ENCODE peak calls at places on chromosomes 13 and 19, in four cellular contexts. One of them, this sample, is unnamed.
A peak's percentile ranks its signal among the peaks of the same experiment; 100 is the strongest.

GRCh38 chr13:102839462-102839861 is 6.4 kb upstream of the ERCC5 start:
- DNase-seq in K562: no peak
- DNase-seq in SK-N-SH: no peak
- DNase-seq in GM12878: no peak
- DNase-seq in this sample: no peak

GRCh38 chr19:46480409-46480808 is 9.0 kb upstream of the PNMA8A start:
- DNase-seq in K562: no peak
- DNase-seq in SK-N-SH: no peak
- DNase-seq in GM12878: no peak
- DNase-seq in this sample: no peak

GRCh38 chr19:40718774-40719391 is 2.0 kb downstream of the ITPKC start:
- DNase-seq in K562: peak; percentile 62
- DNase-seq in SK-N-SH: no peak
- DNase-seq in GM12878: peak; percentile 8
- DNase-seq in this sample: peak; percentile 52

GRCh38 chr19:11288349-11288748 is 7.6 kb upstream of the TSPAN16 start:
- DNase-seq in K562: no peak
- DNase-seq in SK-N-SH: peak; percentile 49
- DNase-seq in GM12878: no peak
- DNase-seq in this sample: no peak

GRCh38 chr19:38619361-38620174 is 580 bp downstream of the EIF3K start:
- DNase-seq in K562: no peak
- DNase-seq in SK-N-SH: no peak
- DNase-seq in GM12878: no peak
- DNase-seq in this sample: no peak

GRCh38 chr13:24220086-24220703 is 59.7 kb downstream of the SPATA13 start:
- DNase-seq in K562: peak; percentile 38
- DNase-seq in SK-N-SH: peak; percentile 77
- DNase-seq in GM12878: no peak
- DNase-seq in this sample: peak; percentile 25

GRCh38 chr13:95099541-95099940 is 201.7 kb downstream of the ABCC4 start:
- DNase-seq in K562: no peak
- DNase-seq in SK-N-SH: no peak
- DNase-seq in GM12878: no peak
- DNase-seq in this sample: no peak

GRCh38 chr19:11530432-11530831 is 1.5 kb upstream of the ECSIT start:
- DNase-seq in K562: peak; percentile 85
- DNase-seq in SK-N-SH: peak; percentile 89
- DNase-seq in GM12878: no peak
- DNase-seq in this sample: peak; percentile 81

GRCh38 chr19:6376512-6377193 is 920 bp upstream of the PSPN start:
- DNase-seq in K562: no peak
- DNase-seq in SK-N-SH: no peak
- DNase-seq in GM12878: no peak
- DNase-seq in this sample: no peak

GRCh38 chr13:106466691-106467405 is 68.6 kb downstream of the EFNB2 start:
- DNase-seq in K562: no peak
- DNase-seq in SK-N-SH: no peak
- DNase-seq in GM12878: no peak
- DNase-seq in this sample: no peak

GRCh38 chr13:59391696-59392095 is 772.0 kb downstream of the DIAPH3 start:
- DNase-seq in K562: peak; percentile 12
- DNase-seq in SK-N-SH: peak; percentile 30
- DNase-seq in GM12878: peak; percentile 45
- DNase-seq in this sample: peak; percentile 48

GRCh38 chr13:110103479-110103878 is 203.5 kb downstream of the COL4A1 start:
- DNase-seq in K562: no peak
- DNase-seq in SK-N-SH: no peak
- DNase-seq in GM12878: no peak
- DNase-seq in this sample: no peak

GRCh38 chr19:49210108-49210900 is 52.7 kb downstream of the TRPM4 start:
- DNase-seq in K562: peak; percentile 92
- DNase-seq in SK-N-SH: peak; percentile 69
- DNase-seq in GM12878: no peak
- DNase-seq in this sample: peak; percentile 96

GRCh38 chr13:50512602-50513527 is 330.6 kb downstream of the DLEU7 start:
- DNase-seq in K562: no peak
- DNase-seq in SK-N-SH: no peak
- DNase-seq in GM12878: no peak
- DNase-seq in this sample: no peak
- TF ChIP-seq USF2 in K562: no peak
- TF ChIP-seq USF2 in SK-N-SH: no peak
- TF ChIP-seq USF2 in GM12878: no peak
- TF ChIP-seq USF2 in this sample: no peak

GRCh38 chr19:7917292-7918061 is 2.7 kb upstream of the SNAPC2 start:
- DNase-seq in K562: no peak
- DNase-seq in SK-N-SH: peak; percentile 83
- DNase-seq in GM12878: no peak
- DNase-seq in this sample: peak; percentile 77
- TF ChIP-seq USF1 in K562: no peak
- TF ChIP-seq USF1 in SK-N-SH: no peak
- TF ChIP-seq USF1 in GM12878: no peak
- TF ChIP-seq USF1 in this sample: no peak

DNA sequence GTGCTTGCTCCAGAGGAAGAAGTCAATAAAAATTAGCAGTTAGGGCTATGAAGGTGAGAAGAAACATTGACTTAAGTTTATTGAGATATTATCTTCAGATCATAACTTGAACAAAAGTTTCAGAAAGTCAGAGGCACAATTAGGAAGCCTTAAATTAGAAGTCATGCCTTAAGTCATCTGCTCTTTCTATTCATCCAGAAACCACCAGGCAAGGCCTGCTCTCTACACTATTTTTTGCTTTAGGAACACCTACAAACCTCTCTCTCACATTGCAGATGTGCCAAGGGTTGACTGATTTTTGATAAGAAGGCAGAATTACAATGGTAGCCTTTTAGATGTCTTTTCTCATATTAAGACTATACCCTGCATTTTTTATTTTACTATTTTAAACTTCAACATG is 268.7 kb downstream of the SPRY2 start:
- DNase-seq in K562: no peak
- DNase-seq in SK-N-SH: no peak
- DNase-seq in GM12878: no peak
- DNase-seq in this sample: no peak
- TF ChIP-seq USF2 in K562: no peak
- TF ChIP-seq USF2 in SK-N-SH: no peak
- TF ChIP-seq USF2 in GM12878: no peak
- TF ChIP-seq USF2 in this sample: no peak

DNA sequence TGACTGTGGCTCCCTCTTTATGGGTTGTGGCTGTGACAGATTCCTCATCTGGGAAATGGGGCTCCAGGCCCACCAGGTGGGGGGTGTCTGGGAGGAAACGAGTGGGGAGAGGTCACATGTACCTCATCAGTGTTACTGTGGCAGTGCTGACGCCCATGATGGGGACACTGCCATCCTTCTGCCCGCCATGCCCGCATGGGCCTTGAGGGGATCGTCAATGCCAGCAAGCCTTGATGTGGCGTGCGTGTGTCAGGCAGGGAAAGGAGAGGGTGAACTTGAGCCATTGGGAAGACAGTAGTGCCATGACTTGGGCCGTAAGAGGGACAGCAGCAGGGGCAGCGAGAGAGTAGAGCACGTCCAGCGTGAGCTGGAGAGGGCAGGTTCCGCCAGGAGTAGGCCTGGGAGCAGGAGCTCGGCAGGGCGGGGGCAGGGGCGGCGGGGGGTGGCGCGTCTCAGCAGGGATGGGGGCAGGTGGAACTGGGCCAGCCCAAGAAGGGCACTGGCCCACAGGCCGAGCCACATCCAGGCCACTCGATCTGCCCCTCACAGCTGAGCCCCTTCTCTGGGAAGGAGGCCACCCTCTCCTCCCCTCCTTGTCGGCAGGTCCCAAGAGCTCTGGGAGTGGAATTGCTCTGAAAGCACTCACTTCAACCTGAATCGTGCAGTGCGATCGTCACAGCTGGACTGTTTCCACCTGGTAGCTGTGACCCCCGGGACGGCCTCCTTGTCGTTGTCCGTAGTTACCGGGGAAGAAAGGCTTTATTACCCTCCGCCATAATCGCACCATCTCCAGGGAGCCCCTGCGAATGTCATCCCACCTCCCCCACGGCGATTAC is 9.9 kb downstream of the KLHL26 start:
- DNase-seq in K562: no peak
- DNase-seq in SK-N-SH: no peak
- DNase-seq in GM12878: no peak
- DNase-seq in this sample: no peak
- TF ChIP-seq USF1 in K562: no peak
- TF ChIP-seq USF1 in SK-N-SH: no peak
- TF ChIP-seq USF1 in GM12878: no peak
- TF ChIP-seq USF1 in this sample: no peak

GRCh38 chr13:42553098-42554046 is 20.6 kb upstream of the TNFSF11 start:
- DNase-seq in K562: no peak
- DNase-seq in SK-N-SH: no peak
- DNase-seq in GM12878: no peak
- DNase-seq in this sample: no peak
- TF ChIP-seq USF2 in K562: no peak
- TF ChIP-seq USF2 in SK-N-SH: no peak
- TF ChIP-seq USF2 in GM12878: no peak
- TF ChIP-seq USF2 in this sample: no peak